ENCODE peak calls at places on chromosomes 7 and 10, in five cellular contexts. One of them, this sample, is unnamed. For H3K4me1, the result is how much of the 10 kb centered on the place peaks cover.

GRCh38 chr10:116132716-116133420 is 140.1 kb downstream of the GFRA1 start:
- DNase-seq in H9: no peak
- DNase-seq in mesendoderm: no peak
- DNase-seq in neuronal stem cell: no peak
- DNase-seq in IMR-90: no peak
- DNase-seq in this sample: no peak

GRCh38 chr7:18761046-18761445 is 265.5 kb downstream of the HDAC9 start:
- DNase-seq in mesendoderm: no peak
- DNase-seq in H9: no peak
- DNase-seq in neuronal stem cell: no peak
- DNase-seq in IMR-90: no peak
- DNase-seq in this sample: no peak

GRCh38 chr10:80985105-80985504 is 447.4 kb downstream of the SH2D4B start:
- DNase-seq in H9: no peak
- DNase-seq in mesendoderm: no peak
- DNase-seq in neuronal stem cell: no peak
- DNase-seq in IMR-90: no peak
- DNase-seq in this sample: no peak

GRCh38 chr10:44552716-44553115 is 167.8 kb upstream of the CXCL12 start:
- DNase-seq in H9: no peak
- DNase-seq in mesendoderm: no peak
- DNase-seq in neuronal stem cell: no peak
- DNase-seq in IMR-90: no peak
- DNase-seq in this sample: no peak

GRCh38 chr7:46319841-46320240 is 398.8 kb upstream of the IGFBP3 start:
- DNase-seq in H9: no peak
- DNase-seq in mesendoderm: no peak
- DNase-seq in neuronal stem cell: no peak
- DNase-seq in IMR-90: peak
- DNase-seq in this sample: peak

GRCh38 chr7:84188811-84189405 is 5.7 kb downstream of the SEMA3A start:
- DNase-seq in neuronal stem cell: no peak
- DNase-seq in IMR-90: peak
- DNase-seq in H9: no peak
- DNase-seq in mesendoderm: peak
- DNase-seq in this sample: peak

GRCh38 chr7:7830122-7830878 is 111.9 kb upstream of the RPA3 start:
- DNase-seq in mesendoderm: peak
- DNase-seq in H9: no peak
- DNase-seq in neuronal stem cell: no peak
- DNase-seq in IMR-90: no peak
- DNase-seq in this sample: no peak

GRCh38 chr7:118573065-118573464 is 348.6 kb downstream of the ANKRD7 start:
- DNase-seq in mesendoderm: no peak
- DNase-seq in IMR-90: no peak
- DNase-seq in H9: no peak
- DNase-seq in neuronal stem cell: no peak
- DNase-seq in this sample: peak

GRCh38 chr10:124802313-124802675 is 675 bp downstream of the ABRAXAS2 start:
- DNase-seq in mesendoderm: no peak
- DNase-seq in H9: no peak
- DNase-seq in neuronal stem cell: no peak
- DNase-seq in IMR-90: no peak
- DNase-seq in this sample: peak

GRCh38 chr7:40922316-40922670 is 780.6 kb downstream of the INHBA start:
- DNase-seq in neuronal stem cell: no peak
- DNase-seq in H9: no peak
- DNase-seq in IMR-90: peak
- DNase-seq in mesendoderm: peak
- DNase-seq in this sample: peak

GRCh38 chr10:108545921-108546320 is 1377.4 kb downstream of the XPNPEP1 start:
- DNase-seq in neuronal stem cell: no peak
- DNase-seq in mesendoderm: peak
- DNase-seq in H9: peak
- DNase-seq in IMR-90: no peak
- DNase-seq in this sample: no peak

GRCh38 chr10:6579904-6580278 is at the start of gene PRKCQ:
- DNase-seq in mesendoderm: peak
- DNase-seq in neuronal stem cell: no peak
- DNase-seq in IMR-90: peak
- DNase-seq in H9: peak
- DNase-seq in this sample: peak

GRCh38 chr7:115145512-115145911 is 223.6 kb downstream of the MDFIC start:
- DNase-seq in neuronal stem cell: no peak
- DNase-seq in mesendoderm: no peak
- DNase-seq in H9: no peak
- DNase-seq in IMR-90: peak
- DNase-seq in this sample: no peak

GRCh38 chr7:156843157-156843556 is 49.8 kb downstream of the LMBR1 start:
- DNase-seq in neuronal stem cell: no peak
- DNase-seq in IMR-90: no peak
- DNase-seq in mesendoderm: no peak
- DNase-seq in H9: no peak
- DNase-seq in this sample: no peak

GRCh38 chr10:6218692-6219493 is 16.2 kb downstream of the PFKFB3 start:
- DNase-seq in neuronal stem cell: peak
- DNase-seq in IMR-90: peak
- DNase-seq in H9: no peak
- DNase-seq in mesendoderm: peak
- DNase-seq in this sample: peak

GRCh38 chr7:133248901-133249300 is 4.0 kb upstream of the EXOC4 start:
- DNase-seq in H9: no peak
- DNase-seq in IMR-90: no peak
- DNase-seq in neuronal stem cell: no peak
- DNase-seq in mesendoderm: no peak
- DNase-seq in this sample: no peak

GRCh38 chr7:133252506-133252857 is 396 bp upstream of the EXOC4 start:
- DNase-seq in H9: no peak
- DNase-seq in neuronal stem cell: no peak
- DNase-seq in mesendoderm: no peak
- DNase-seq in IMR-90: no peak
- DNase-seq in this sample: no peak

GRCh38 chr7:133255461-133255860 is 2.6 kb downstream of the EXOC4 start:
- DNase-seq in neuronal stem cell: no peak
- DNase-seq in mesendoderm: no peak
- DNase-seq in IMR-90: peak
- DNase-seq in H9: no peak
- DNase-seq in this sample: no peak

GRCh38 chr7:133252858-133253521 is at the start of gene EXOC4:
- DNase-seq in neuronal stem cell: peak
- DNase-seq in H9: peak
- DNase-seq in IMR-90: peak
- DNase-seq in mesendoderm: peak
- DNase-seq in this sample: peak

DNA sequence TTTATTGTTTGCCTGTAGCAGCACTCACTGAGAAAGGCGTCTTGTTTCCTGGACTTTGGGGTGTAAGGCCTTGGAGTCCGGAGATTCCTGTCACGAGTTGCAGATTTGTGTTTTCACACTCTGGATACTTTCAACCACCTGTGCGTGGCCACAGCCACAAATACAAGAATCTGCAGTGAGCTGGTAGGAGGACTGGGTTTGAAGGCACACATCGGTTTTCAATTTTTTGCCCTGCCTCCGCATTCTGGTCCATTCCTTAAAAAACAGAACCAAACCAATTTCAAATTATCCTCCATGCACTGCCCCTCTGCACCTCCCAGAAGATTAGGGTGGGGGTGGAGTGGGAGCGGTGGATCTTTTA is 624 bp downstream of the EXOC4 start:
- DNase-seq in neuronal stem cell: peak
- DNase-seq in H9: no peak
- DNase-seq in IMR-90: peak
- DNase-seq in mesendoderm: no peak
- DNase-seq in this sample: peak
- H3K27ac ChIP-seq in neuronal stem cell: no peak
- H3K27ac ChIP-seq in H9: no peak
- H3K27ac ChIP-seq in IMR-90: peak
- H3K27ac ChIP-seq in mesendoderm: no peak
- H3K27ac ChIP-seq in this sample: no peak

GRCh38 chr7:6259257-6259656 is 13.2 kb downstream of the CYTH3 start:
- DNase-seq in IMR-90: no peak
- DNase-seq in neuronal stem cell: no peak
- DNase-seq in H9: no peak
- DNase-seq in mesendoderm: no peak
- DNase-seq in this sample: no peak

GRCh38 chr7:6258440-6259182 is 13.8 kb downstream of the CYTH3 start:
- DNase-seq in neuronal stem cell: no peak
- DNase-seq in H9: no peak
- DNase-seq in mesendoderm: peak
- DNase-seq in IMR-90: peak
- DNase-seq in this sample: peak

GRCh38 chr7:6262206-6262605 is 10.2 kb downstream of the CYTH3 start:
- DNase-seq in IMR-90: no peak
- DNase-seq in mesendoderm: no peak
- DNase-seq in neuronal stem cell: no peak
- DNase-seq in H9: no peak
- DNase-seq in this sample: no peak

GRCh38 chr7:6261699-6262098 is 10.7 kb downstream of the CYTH3 start:
- DNase-seq in neuronal stem cell: no peak
- DNase-seq in mesendoderm: no peak
- DNase-seq in H9: no peak
- DNase-seq in IMR-90: no peak
- DNase-seq in this sample: no peak

DNA sequence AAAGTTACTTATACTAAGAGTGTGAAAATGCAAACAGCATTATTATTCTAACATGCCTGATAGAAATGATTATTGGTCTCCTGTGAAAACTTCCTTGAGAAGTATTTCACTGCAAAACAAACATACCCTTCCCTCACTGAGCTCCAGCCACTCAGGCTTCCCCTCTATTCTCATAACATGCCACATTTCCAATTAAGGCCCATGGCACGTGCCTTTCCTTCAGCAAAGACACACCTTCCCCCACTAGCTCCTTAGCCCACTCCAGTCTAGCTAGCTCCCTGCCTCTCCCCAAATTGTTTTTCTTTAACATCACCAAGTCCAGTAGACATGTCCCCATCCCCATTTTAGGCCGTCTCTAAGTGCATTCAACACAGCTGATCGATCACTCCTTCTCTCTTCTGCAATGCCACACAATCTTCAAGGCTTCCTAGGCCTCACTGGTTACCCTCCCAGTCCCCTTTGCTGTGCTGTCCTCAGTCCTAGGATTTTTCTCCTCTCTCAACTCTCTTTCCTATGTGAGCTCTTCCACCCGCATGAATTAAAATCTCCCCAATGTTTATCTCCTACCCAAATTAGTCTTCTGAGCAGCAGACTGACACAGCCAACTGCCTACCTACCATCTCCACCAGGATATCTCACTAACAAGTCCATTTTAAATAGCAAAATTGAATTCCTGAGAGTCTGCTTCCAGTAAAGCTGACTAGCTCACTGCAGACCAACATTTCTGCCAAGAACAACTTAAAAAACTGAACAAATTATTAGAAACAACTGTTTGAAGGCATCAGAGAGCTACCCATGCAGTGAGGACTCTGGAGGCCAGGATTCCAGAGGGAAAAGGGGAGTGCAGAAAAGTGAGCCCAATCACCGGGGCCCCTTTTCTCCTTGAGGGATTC is 11.9 kb downstream of the CYTH3 start:
- DNase-seq in mesendoderm: no peak
- DNase-seq in IMR-90: no peak
- DNase-seq in H9: no peak
- DNase-seq in neuronal stem cell: no peak
- DNase-seq in this sample: no peak
- H2AK5ac ChIP-seq in mesendoderm: no peak
- H2AK5ac ChIP-seq in IMR-90: no peak
- H2AK5ac ChIP-seq in H9: no peak
- H2AK5ac ChIP-seq in neuronal stem cell: no peak
- H2AK5ac ChIP-seq in this sample: peak

DNA sequence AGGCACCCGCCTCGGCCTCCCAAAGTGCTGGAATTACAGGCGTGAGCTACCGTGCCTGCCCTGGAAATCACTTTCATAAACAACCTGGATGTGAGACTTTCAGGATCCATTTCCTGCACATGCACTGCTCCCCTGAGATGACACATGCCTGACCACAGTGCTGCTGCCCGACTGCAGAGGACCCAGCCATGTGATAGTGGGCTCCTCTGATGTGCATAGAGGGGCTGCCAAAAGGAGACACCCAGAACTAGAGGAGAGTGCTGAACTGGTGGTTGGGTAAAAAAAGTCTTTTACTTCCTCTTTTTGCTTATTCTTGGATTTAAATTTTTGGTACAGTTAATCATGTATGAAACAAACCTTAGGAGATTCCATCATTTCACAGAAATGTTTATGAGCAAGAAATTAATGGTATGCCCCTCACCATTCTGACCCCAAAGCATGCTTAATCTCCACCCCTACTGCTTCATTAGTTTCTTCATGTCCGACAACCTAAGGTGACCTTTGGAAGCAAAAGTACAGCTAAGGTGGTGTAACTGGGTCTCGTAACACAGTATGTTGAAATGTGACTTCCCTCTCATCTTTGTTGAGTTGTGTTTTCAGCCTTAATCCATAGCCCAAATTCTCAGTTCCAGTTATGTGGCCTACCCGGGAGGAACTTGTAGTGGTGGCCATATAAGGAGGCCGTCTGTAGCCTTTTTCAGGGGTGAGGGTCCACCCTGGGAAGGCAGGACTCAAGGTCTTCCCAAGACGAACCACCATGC is 111.1 kb downstream of the RNF216 start:
- DNase-seq in H9: no peak
- DNase-seq in neuronal stem cell: no peak
- DNase-seq in mesendoderm: no peak
- DNase-seq in IMR-90: peak
- DNase-seq in this sample: peak
- H3K4me1 ChIP-seq in H9: under half
- H3K4me1 ChIP-seq in neuronal stem cell: under half
- H3K4me1 ChIP-seq in mesendoderm: under half
- H3K4me1 ChIP-seq in IMR-90: under half
- H3K4me1 ChIP-seq in this sample: under half

GRCh38 chr10:103849880-103850571 is 5.3 kb downstream of the SH3PXD2A start:
- DNase-seq in H9: no peak
- DNase-seq in neuronal stem cell: no peak
- DNase-seq in IMR-90: peak
- DNase-seq in mesendoderm: no peak
- DNase-seq in this sample: peak

GRCh38 chr10:103852189-103852711 is 3.1 kb downstream of the SH3PXD2A start:
- DNase-seq in mesendoderm: no peak
- DNase-seq in H9: no peak
- DNase-seq in IMR-90: peak
- DNase-seq in neuronal stem cell: no peak
- DNase-seq in this sample: peak

GRCh38 chr10:103849212-103849877 is 6.0 kb downstream of the SH3PXD2A start:
- DNase-seq in H9: no peak
- DNase-seq in neuronal stem cell: no peak
- DNase-seq in mesendoderm: no peak
- DNase-seq in IMR-90: no peak
- DNase-seq in this sample: no peak

GRCh38 chr10:103851261-103851660 is 4.1 kb downstream of the SH3PXD2A start:
- DNase-seq in IMR-90: no peak
- DNase-seq in H9: no peak
- DNase-seq in mesendoderm: no peak
- DNase-seq in neuronal stem cell: no peak
- DNase-seq in this sample: no peak

DNA sequence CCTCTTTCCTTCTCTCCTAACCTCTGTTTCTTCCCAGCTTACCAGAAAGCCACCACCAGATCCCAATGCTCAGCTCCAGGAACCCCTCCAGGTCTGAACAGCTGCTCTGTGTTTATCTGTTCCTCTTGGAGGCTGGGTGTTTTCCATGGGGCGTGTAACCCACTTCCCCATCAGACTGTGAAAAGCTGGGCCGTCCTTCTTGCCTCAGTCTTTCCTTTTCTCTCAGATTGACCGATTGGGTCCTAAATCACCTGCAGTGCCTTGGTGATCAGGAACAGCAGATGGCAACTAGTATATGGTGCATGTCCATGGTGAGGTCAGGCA is 4.8 kb downstream of the SH3PXD2A start:
- DNase-seq in mesendoderm: no peak
- DNase-seq in H9: no peak
- DNase-seq in IMR-90: no peak
- DNase-seq in neuronal stem cell: no peak
- DNase-seq in this sample: no peak
- H3K27ac ChIP-seq in mesendoderm: no peak
- H3K27ac ChIP-seq in H9: no peak
- H3K27ac ChIP-seq in IMR-90: peak
- H3K27ac ChIP-seq in neuronal stem cell: no peak
- H3K27ac ChIP-seq in this sample: no peak

This sample was measured in mesenchymal stem cell.